ENCODE peak calls at places on chromosomes 5 and 9, in seven cellular contexts. S is stimulated activated CD4-positive, alpha-beta T cell treated with anti-CD3 and anti-CD28 coated beads, Interleukin-15, amount 100 ng/mL, for 1 hour; E is C1 segment of cervical spinal cord; M is naive B cell; D is AG10803; H is NCI-H1092 treated with DMSO at 0.1 percent for 48 hours; T is cerebellar cortex. R is an unnamed sample.

GRCh38 chr5:137747848-137748247 is 6.3 kb downstream of the HNRNPA0 start:
- DNase-seq in M (no peak), D (no peak), S (no peak), E (no peak), T (no peak), H (no peak), R (no peak)

GRCh38 chr5:217860-218456 is at the start of the genes CCDC127 and SDHA:
- DNase-seq in M (peak), H (peak), T (peak), S (peak), E (peak), D (peak), R (peak)

GRCh38 chr9:20473566-20474116 is 148.7 kb downstream of the MLLT3 start:
- DNase-seq in D (peak), E (no peak), M (no peak), S (no peak), T (no peak), H (no peak), R (no peak)

GRCh38 chr5:116482394-116482793 is 92.2 kb downstream of the SEMA6A start:
- DNase-seq in H (no peak), E (no peak), D (peak), M (no peak), S (no peak), T (no peak), R (no peak)

GRCh38 chr5:67515020-67515689 is 318.6 kb upstream of the CD180 start:
- DNase-seq in E (no peak), H (no peak), S (no peak), T (no peak), M (no peak), D (no peak), R (no peak)

GRCh38 chr9:107819772-107820171 is 330.2 kb upstream of the KLF4 start:
- DNase-seq in T (no peak), D (no peak), E (no peak), S (no peak), H (peak), M (no peak), R (no peak)

GRCh38 chr5:10555134-10555733 is 8.6 kb upstream of the ANKRD33B start:
- DNase-seq in H (no peak), M (no peak), S (no peak), T (no peak), E (no peak), D (peak), R (no peak)

GRCh38 chr9:134659688-134660131 is 18.1 kb downstream of the COL5A1 start:
- DNase-seq in S (no peak), D (no peak), E (no peak), T (no peak), H (no peak), M (no peak), R (no peak)

GRCh38 chr5:147530801-147531389 is 21.0 kb upstream of the DPYSL3 start:
- DNase-seq in S (no peak), M (no peak), T (no peak), D (peak), E (no peak), H (no peak), R (no peak)

GRCh38 chr9:118290116-118290515 is 585.9 kb downstream of the TLR4 start:
- DNase-seq in D (no peak), S (no peak), T (no peak), M (no peak), H (no peak), E (no peak), R (no peak)

GRCh38 chr5:109866051-109866450 is 176.3 kb downstream of the MAN2A1 start:
- DNase-seq in H (no peak), E (no peak), S (no peak), M (no peak), T (no peak), D (peak), R (no peak)

GRCh38 chr5:152819891-152820290 is 414.8 kb upstream of the NMUR2 start:
- DNase-seq in E (no peak), H (no peak), T (no peak), S (no peak), M (no peak), D (no peak), R (no peak)

GRCh38 chr5:14212838-14213237 is 69.7 kb downstream of the TRIO start:
- DNase-seq in H (no peak), E (no peak), M (no peak), T (no peak), D (no peak), S (no peak), R (no peak)

GRCh38 chr9:69750085-69750484 is 9.7 kb downstream of the PTAR1 start:
- DNase-seq in H (no peak), M (no peak), E (no peak), T (no peak), D (no peak), S (no peak), R (no peak)

GRCh38 chr5:171355302-171355724 is 32.3 kb upstream of the NPM1 start:
- DNase-seq in E (no peak), M (no peak), H (no peak), T (no peak), D (no peak), S (no peak), R (no peak)

GRCh38 chr5:111691914-111692313 is 65.1 kb downstream of the NREP start:
- DNase-seq in D (no peak), E (no peak), T (no peak), H (no peak), S (no peak), M (no peak), R (no peak)

GRCh38 chr9:17018001-17018491 is 116.8 kb upstream of the CNTLN start:
- DNase-seq in E (peak), T (no peak), M (no peak), H (no peak), S (no peak), D (peak), R (no peak)

GRCh38 chr9:108412755-108413154 is 443.0 kb downstream of the ACTL7B start:
- DNase-seq in S (no peak), T (peak), E (no peak), M (no peak), D (no peak), H (peak), R (no peak)

GRCh38 chr5:112417931-112418358 is 1.1 kb downstream of the EPB41L4A start:
- DNase-seq in D (no peak), E (peak), H (peak), T (no peak), S (no peak), M (peak), R (no peak)

GRCh38 chr5:45532826-45533624 is 163.2 kb downstream of the HCN1 start:
- DNase-seq in M (no peak), D (no peak), T (peak), E (no peak), H (no peak), S (no peak), R (no peak)

GRCh38 chr9:133990366-133991210 is 1.5 kb downstream of the VAV2 start:
- DNase-seq in E (no peak), T (no peak), H (peak), D (peak), M (no peak), S (no peak), R (no peak)

GRCh38 chr5:38551020-38552017 is 5.1 kb downstream of the LIFR start:
- DNase-seq in H (peak), S (no peak), D (peak), M (no peak), T (peak), E (peak), R (no peak)

GRCh38 chr5:32074401-32074800 is 99.7 kb downstream of the GOLPH3 start:
- DNase-seq in M (no peak), D (no peak), S (no peak), H (no peak), T (no peak), E (no peak), R (no peak)

GRCh38 chr5:38783011-38783551 is 62.7 kb upstream of the OSMR start:
- DNase-seq in D (peak), M (no peak), E (no peak), S (no peak), H (peak), T (no peak), R (peak)

GRCh38 chr5:7852542-7852941 is 1.6 kb upstream of the CFAP90 start:
- DNase-seq in E (no peak), S (no peak), H (no peak), M (no peak), D (no peak), T (no peak), R (no peak)

GRCh38 chr5:171776747-171777419 is 8.7 kb upstream of the SMIM23 start:
- DNase-seq in D (peak), T (no peak), M (no peak), H (no peak), S (no peak), E (no peak), R (no peak)

GRCh38 chr5:119347574-119347973 is 8.2 kb upstream of the TNFAIP8 start:
- DNase-seq in H (no peak), E (no peak), S (no peak), M (no peak), T (no peak), D (no peak), R (no peak)

GRCh38 chr9:78213696-78214095 is 22.2 kb upstream of the CEP78 start:
- DNase-seq in D (peak), E (peak), M (no peak), S (no peak), H (peak), T (peak), R (no peak)

GRCh38 chr5:32193591-32193990 is 19.5 kb upstream of the GOLPH3 start:
- DNase-seq in D (peak), T (no peak), M (peak), S (no peak), E (no peak), H (peak), R (peak)

GRCh38 chr5:1538276-1538675 is 14.5 kb upstream of the LPCAT1 start:
- DNase-seq in D (no peak), S (no peak), T (no peak), M (no peak), E (no peak), H (no peak), R (no peak)

GRCh38 chr5:173963867-173964429 is 25.0 kb upstream of the C5orf47 start:
- DNase-seq in D (peak), S (no peak), M (no peak), T (peak), H (peak), E (no peak), R (no peak)

GRCh38 chr5:91219803-91220371 is 163.2 kb downstream of the ARRDC3 start:
- DNase-seq in S (no peak), M (no peak), T (no peak), D (peak), E (no peak), H (no peak), R (no peak)

GRCh38 chr5:76291305-76292077 is 111.6 kb upstream of the IQGAP2 start:
- DNase-seq in T (no peak), H (no peak), D (no peak), S (no peak), E (no peak), M (no peak), R (no peak)

GRCh38 chr9:116555102-116555501 is 132.0 kb upstream of the TRIM32 start:
- DNase-seq in M (no peak), S (no peak), E (no peak), H (no peak), T (no peak), D (no peak), R (no peak)

GRCh38 chr5:172429201-172429940 is 25.0 kb downstream of the SH3PXD2B start:
- DNase-seq in S (no peak), E (no peak), H (no peak), M (no peak), T (no peak), D (peak), R (no peak)

R was measured in GF-D8.